ENCODE peak calls at places on chromosomes 5 and 9, in five cellular contexts. One of them, this sample, is unnamed.
A peak's percentile ranks its signal among the peaks of the same experiment; 100 is the strongest.

GRCh38 chr9:95724253-95724991 is 151.1 kb upstream of the ERCC6L2 start:
- DNase-seq in IMR-90: no peak
- DNase-seq in H9: no peak
- DNase-seq in H1: no peak
- DNase-seq in neuronal stem cell: no peak
- DNase-seq in this sample: no peak

GRCh38 chr9:87793292-87793691 is 67.4 kb downstream of the CTSL start:
- DNase-seq in IMR-90: peak; percentile 87
- DNase-seq in H1: no peak
- DNase-seq in neuronal stem cell: no peak
- DNase-seq in H9: no peak
- DNase-seq in this sample: peak; percentile 32

GRCh38 chr5:170266570-170267379 is 30.8 kb downstream of the LCP2 start:
- DNase-seq in IMR-90: no peak
- DNase-seq in neuronal stem cell: no peak
- DNase-seq in H1: no peak
- DNase-seq in H9: no peak
- DNase-seq in this sample: no peak

GRCh38 chr5:151086905-151087360 is 6.1 kb upstream of the TNIP1 start:
- DNase-seq in neuronal stem cell: no peak
- DNase-seq in H9: no peak
- DNase-seq in H1: no peak
- DNase-seq in IMR-90: peak; percentile 43
- DNase-seq in this sample: no peak

GRCh38 chr9:95506692-95507455 is 9.9 kb downstream of the PTCH1 start:
- DNase-seq in IMR-90: peak; percentile 58
- DNase-seq in neuronal stem cell: no peak
- DNase-seq in H9: peak; percentile 53
- DNase-seq in H1: no peak
- DNase-seq in this sample: peak; percentile 81

GRCh38 chr9:15295761-15296405 is 11.1 kb downstream of the TTC39B start:
- DNase-seq in neuronal stem cell: no peak
- DNase-seq in IMR-90: peak; percentile 78
- DNase-seq in H9: no peak
- DNase-seq in H1: no peak
- DNase-seq in this sample: no peak

GRCh38 chr5:67992919-67993318 is 222.6 kb upstream of the PIK3R1 start:
- DNase-seq in IMR-90: peak; percentile 33
- DNase-seq in neuronal stem cell: no peak
- DNase-seq in H1: no peak
- DNase-seq in H9: no peak
- DNase-seq in this sample: no peak

GRCh38 chr9:13352451-13352979 is 73.0 kb upstream of the MPDZ start:
- DNase-seq in H1: no peak
- DNase-seq in H9: no peak
- DNase-seq in IMR-90: no peak
- DNase-seq in neuronal stem cell: no peak
- DNase-seq in this sample: no peak

GRCh38 chr9:131656356-131657030 is 83.4 kb downstream of the RAPGEF1 start:
- DNase-seq in neuronal stem cell: no peak
- DNase-seq in H9: no peak
- DNase-seq in IMR-90: no peak
- DNase-seq in H1: no peak
- DNase-seq in this sample: no peak

GRCh38 chr9:134625361-134626140 is 16.1 kb upstream of the COL5A1 start:
- DNase-seq in H9: peak; percentile 16
- DNase-seq in neuronal stem cell: no peak
- DNase-seq in IMR-90: peak; percentile 50
- DNase-seq in H1: no peak
- DNase-seq in this sample: peak; percentile 58

GRCh38 chr9:127177682-127178265 is 55.3 kb upstream of the ANGPTL2 start:
- DNase-seq in IMR-90: no peak
- DNase-seq in H1: no peak
- DNase-seq in neuronal stem cell: no peak
- DNase-seq in H9: peak; percentile 17
- DNase-seq in this sample: no peak

GRCh38 chr5:152688561-152689274 is 283.6 kb upstream of the NMUR2 start:
- DNase-seq in H9: no peak
- DNase-seq in H1: no peak
- DNase-seq in neuronal stem cell: no peak
- DNase-seq in IMR-90: peak; percentile 11
- DNase-seq in this sample: peak; percentile 42

GRCh38 chr5:172564883-172565282 is 76.2 kb upstream of the NEURL1B start:
- DNase-seq in neuronal stem cell: no peak
- DNase-seq in H9: no peak
- DNase-seq in H1: no peak
- DNase-seq in IMR-90: no peak
- DNase-seq in this sample: no peak

GRCh38 chr9:20358201-20358600 is 264.1 kb downstream of the MLLT3 start:
- DNase-seq in IMR-90: peak; percentile 51
- DNase-seq in neuronal stem cell: no peak
- DNase-seq in H1: no peak
- DNase-seq in H9: no peak
- DNase-seq in this sample: no peak

GRCh38 chr9:38068616-38068865 is 486 bp downstream of the SHB start:
- DNase-seq in H1: no peak
- DNase-seq in IMR-90: peak; percentile 59
- DNase-seq in neuronal stem cell: no peak
- DNase-seq in H9: no peak
- DNase-seq in this sample: no peak

GRCh38 chr5:112005533-112005926 is 248.5 kb upstream of the NREP start:
- DNase-seq in H1: no peak
- DNase-seq in IMR-90: peak; percentile 50
- DNase-seq in neuronal stem cell: no peak
- DNase-seq in H9: no peak
- DNase-seq in this sample: no peak

GRCh38 chr5:176611435-176611834 is 1.5 kb upstream of the GPRIN1 start:
- DNase-seq in neuronal stem cell: peak; percentile 71
- DNase-seq in H9: peak; percentile 77
- DNase-seq in IMR-90: peak; percentile 91
- DNase-seq in H1: no peak
- DNase-seq in this sample: peak; percentile 81

GRCh38 chr5:38060354-38060753 is 198.0 kb upstream of the EGFLAM start:
- DNase-seq in neuronal stem cell: no peak
- DNase-seq in IMR-90: peak; percentile 66
- DNase-seq in H1: no peak
- DNase-seq in H9: no peak
- DNase-seq in this sample: peak; percentile 37

GRCh38 chr5:142677212-142677611 is 8.7 kb downstream of the FGF1 start:
- DNase-seq in H9: no peak
- DNase-seq in H1: no peak
- DNase-seq in IMR-90: peak; percentile 61
- DNase-seq in neuronal stem cell: no peak
- DNase-seq in this sample: no peak

GRCh38 chr9:108535526-108535925 is 320.3 kb downstream of the ACTL7B start:
- DNase-seq in H9: peak; percentile 38
- DNase-seq in neuronal stem cell: no peak
- DNase-seq in H1: no peak
- DNase-seq in IMR-90: no peak
- DNase-seq in this sample: peak; percentile 31

GRCh38 chr5:109484597-109484996 is 74.8 kb upstream of the PJA2 start:
- DNase-seq in H9: no peak
- DNase-seq in IMR-90: no peak
- DNase-seq in H1: no peak
- DNase-seq in neuronal stem cell: no peak
- DNase-seq in this sample: no peak

GRCh38 chr5:168773231-168773630 is 194.1 kb upstream of the PANK3 start:
- DNase-seq in H1: no peak
- DNase-seq in neuronal stem cell: no peak
- DNase-seq in IMR-90: no peak
- DNase-seq in H9: no peak
- DNase-seq in this sample: no peak

GRCh38 chr5:179258922-179259730 is 86.1 kb downstream of the ADAMTS2 start:
- DNase-seq in H9: peak; percentile 24
- DNase-seq in neuronal stem cell: no peak
- DNase-seq in H1: no peak
- DNase-seq in IMR-90: peak; percentile 72
- DNase-seq in this sample: no peak

GRCh38 chr5:1502046-1502736 is 21.6 kb downstream of the LPCAT1 start:
- DNase-seq in IMR-90: no peak
- DNase-seq in H9: no peak
- DNase-seq in H1: no peak
- DNase-seq in neuronal stem cell: no peak
- DNase-seq in this sample: peak; percentile 63

GRCh38 chr5:59390989-59391388 is 502.5 kb downstream of the PDE4D start:
- DNase-seq in H1: no peak
- DNase-seq in H9: no peak
- DNase-seq in neuronal stem cell: no peak
- DNase-seq in IMR-90: no peak
- DNase-seq in this sample: no peak

GRCh38 chr5:88941581-88941980 is 58.6 kb upstream of the MEF2C start:
- DNase-seq in H1: no peak
- DNase-seq in H9: no peak
- DNase-seq in IMR-90: no peak
- DNase-seq in neuronal stem cell: no peak
- DNase-seq in this sample: no peak

GRCh38 chr5:88940712-88941111 is 57.7 kb upstream of the MEF2C start:
- DNase-seq in neuronal stem cell: no peak
- DNase-seq in H1: no peak
- DNase-seq in IMR-90: no peak
- DNase-seq in H9: no peak
- DNase-seq in this sample: no peak

GRCh38 chr5:88942967-88943291 is 59.9 kb upstream of the MEF2C start:
- DNase-seq in H1: no peak
- DNase-seq in H9: no peak
- DNase-seq in neuronal stem cell: no peak
- DNase-seq in IMR-90: no peak
- DNase-seq in this sample: no peak

GRCh38 chr5:88948746-88949600 is 66.0 kb upstream of the MEF2C start:
- DNase-seq in H9: no peak
- DNase-seq in neuronal stem cell: no peak
- DNase-seq in IMR-90: no peak
- DNase-seq in H1: no peak
- DNase-seq in this sample: peak; percentile 63

DNA sequence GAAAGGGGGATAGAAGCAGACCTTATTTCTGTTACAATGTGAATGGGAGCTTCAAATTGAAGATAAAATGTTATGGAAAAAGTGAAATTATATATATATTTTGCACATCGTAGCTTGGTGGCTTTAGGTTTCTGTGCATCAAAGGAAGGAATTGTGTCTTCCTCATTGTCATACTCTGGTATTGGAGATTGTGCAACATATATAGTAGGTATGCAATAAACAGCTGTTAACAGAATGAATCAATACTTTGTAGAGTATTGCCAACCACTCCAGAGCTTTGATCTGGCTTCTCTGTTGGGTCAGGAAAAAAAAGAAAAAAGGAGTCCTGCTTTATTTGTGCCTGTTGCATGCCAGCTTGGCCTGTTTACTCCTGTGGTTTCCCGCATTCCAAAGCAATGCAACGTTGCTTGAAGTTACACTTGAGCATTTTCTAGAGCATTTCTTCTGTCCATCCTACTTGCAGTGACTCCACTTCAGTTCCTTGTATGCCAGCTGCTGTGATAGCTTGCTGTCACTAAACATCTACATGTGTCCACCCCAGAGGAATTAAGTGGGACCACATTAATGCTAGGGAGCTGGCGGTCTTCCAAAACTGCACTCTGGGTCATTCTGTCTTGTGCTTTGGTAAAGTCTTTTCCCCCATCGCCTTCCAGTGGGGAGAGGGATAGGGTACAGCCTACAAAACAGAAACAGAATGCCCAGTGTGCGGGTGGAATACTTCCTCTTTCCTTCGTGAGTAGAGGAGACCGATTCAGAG is 61.9 kb upstream of the MEF2C start:
- DNase-seq in IMR-90: peak; percentile 49
- DNase-seq in H1: no peak
- DNase-seq in neuronal stem cell: no peak
- DNase-seq in H9: no peak
- DNase-seq in this sample: no peak
- H3K18ac ChIP-seq in IMR-90: peak overlapping the region; percentile 95
- H3K18ac ChIP-seq in H1: no peak overlapping the region
- H3K18ac ChIP-seq in neuronal stem cell: no peak overlapping the region
- H3K18ac ChIP-seq in H9: no peak overlapping the region
- H3K18ac ChIP-seq in this sample: no peak overlapping the region

DNA sequence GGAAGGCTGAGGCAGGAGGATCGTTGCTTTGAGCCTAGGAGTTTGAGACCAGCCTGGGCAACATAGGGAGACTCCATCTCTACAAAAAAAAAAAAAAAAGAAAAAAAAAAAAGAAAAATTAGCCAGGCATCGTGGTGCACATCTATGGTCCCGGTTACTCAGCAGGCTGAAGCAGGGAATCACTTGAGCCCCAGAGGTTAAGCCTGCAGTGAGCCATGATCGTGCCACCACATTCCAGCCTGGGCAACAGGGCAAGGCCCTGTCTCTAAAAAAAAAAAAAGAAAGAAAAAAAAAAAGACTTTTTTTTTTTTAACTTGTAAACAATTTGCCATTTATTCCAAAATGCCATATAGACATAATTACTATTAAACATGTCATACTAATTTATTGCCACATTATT is 64.5 kb downstream of the SERINC5 start:
- DNase-seq in IMR-90: no peak
- DNase-seq in H1: no peak
- DNase-seq in H9: no peak
- DNase-seq in neuronal stem cell: no peak
- DNase-seq in this sample: no peak
- H3K18ac ChIP-seq in IMR-90: no peak overlapping the region
- H3K18ac ChIP-seq in H1: no peak overlapping the region
- H3K18ac ChIP-seq in H9: no peak overlapping the region
- H3K18ac ChIP-seq in neuronal stem cell: no peak overlapping the region
- H3K18ac ChIP-seq in this sample: no peak overlapping the region

GRCh38 chr9:81613002-81613750 is 76.2 kb downstream of the TLE1 start:
- DNase-seq in H1: no peak
- DNase-seq in IMR-90: peak; percentile 98
- DNase-seq in H9: no peak
- DNase-seq in neuronal stem cell: no peak
- DNase-seq in this sample: no peak
- H3K18ac ChIP-seq in H1: no peak overlapping the region
- H3K18ac ChIP-seq in IMR-90: peak overlapping the region; percentile 81
- H3K18ac ChIP-seq in H9: no peak overlapping the region
- H3K18ac ChIP-seq in neuronal stem cell: no peak overlapping the region
- H3K18ac ChIP-seq in this sample: no peak overlapping the region

DNA sequence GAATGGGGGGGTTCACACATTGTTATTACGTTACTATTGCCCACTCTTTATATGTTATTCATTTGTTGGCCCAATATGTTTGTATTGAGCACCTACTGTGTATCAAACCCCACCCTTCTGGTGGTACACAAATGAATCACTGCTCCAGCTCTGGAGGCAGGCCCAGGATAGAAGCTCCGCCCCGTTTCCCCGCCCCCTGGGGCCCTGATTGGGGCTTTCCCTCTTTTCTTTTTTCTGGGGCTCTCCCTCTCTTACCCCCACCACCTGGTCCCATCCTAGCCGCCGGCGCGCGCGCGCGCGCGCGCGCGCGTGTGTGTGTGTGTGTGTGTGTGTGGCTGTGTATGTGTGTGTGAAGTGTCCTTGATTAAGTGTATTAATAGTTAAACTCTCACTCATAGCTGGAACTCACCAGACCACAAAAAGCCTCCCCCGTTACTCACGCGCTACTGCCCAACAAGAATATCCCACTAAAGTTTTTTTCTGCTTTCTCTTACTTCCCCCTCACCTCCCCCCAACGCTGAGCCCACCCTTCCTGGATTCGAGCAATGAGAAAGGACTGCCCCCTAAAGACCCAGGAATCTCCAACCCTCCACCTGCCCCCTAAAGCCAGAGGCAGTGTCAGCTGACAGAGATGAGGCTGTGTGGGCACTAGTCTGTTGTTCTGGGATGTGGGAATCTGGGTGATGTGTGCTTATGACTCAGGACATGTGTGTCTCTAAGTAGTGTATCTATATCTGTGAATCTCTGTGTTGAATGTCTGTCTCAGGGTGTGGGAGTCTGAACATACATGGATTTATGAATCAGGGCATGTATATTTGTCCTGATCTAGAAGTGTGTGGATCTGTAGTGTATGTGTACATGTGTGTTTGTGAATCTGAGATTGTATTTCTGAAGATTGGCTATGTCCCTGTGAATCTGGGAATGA is 4.0 kb downstream of the CXXC5 start:
- DNase-seq in IMR-90: peak; percentile 94
- DNase-seq in H9: peak; percentile 81
- DNase-seq in neuronal stem cell: peak; percentile 78
- DNase-seq in H1: no peak
- DNase-seq in this sample: no peak
- H3K18ac ChIP-seq in IMR-90: peak overlapping the region; percentile 69
- H3K18ac ChIP-seq in H9: no peak overlapping the region
- H3K18ac ChIP-seq in neuronal stem cell: no peak overlapping the region
- H3K18ac ChIP-seq in H1: no peak overlapping the region
- H3K18ac ChIP-seq in this sample: no peak overlapping the region